ENCODE peak calls at places on chromosome 10, in ten cellular contexts. One of them, this sample, is unnamed.
A peak's percentile ranks its signal among the peaks of the same experiment; 100 is the strongest.

GRCh38 chr10:110540038-110540437 is 27.5 kb upstream of the SMC3 start:
- DNase-seq in tibial nerve: no peak
- DNase-seq in PC-9: no peak
- DNase-seq in PC-3: no peak
- DNase-seq in A549: no peak
- DNase-seq in esophagus squamous epithelium: no peak
- DNase-seq in right atrium auricular region: no peak
- DNase-seq in sigmoid colon: no peak
- DNase-seq in GM23338: no peak
- DNase-seq in left ventricle myocardium inferior: no peak
- DNase-seq in this sample: no peak

GRCh38 chr10:13420532-13421307 is 72.6 kb upstream of the SEPHS1 start:
- DNase-seq in tibial nerve: no peak
- DNase-seq in PC-9: no peak
- DNase-seq in PC-3: no peak
- DNase-seq in A549: no peak
- DNase-seq in esophagus squamous epithelium: no peak
- DNase-seq in right atrium auricular region: no peak
- DNase-seq in sigmoid colon: no peak
- DNase-seq in GM23338: no peak
- DNase-seq in left ventricle myocardium inferior: no peak
- DNase-seq in this sample: no peak

GRCh38 chr10:24826022-24826421 is 102.3 kb upstream of the ARHGAP21 start:
- DNase-seq in tibial nerve: no peak
- DNase-seq in PC-9: no peak
- DNase-seq in PC-3: peak; percentile 48
- DNase-seq in A549: no peak
- DNase-seq in esophagus squamous epithelium: no peak
- DNase-seq in right atrium auricular region: no peak
- DNase-seq in sigmoid colon: no peak
- DNase-seq in GM23338: no peak
- DNase-seq in left ventricle myocardium inferior: no peak
- DNase-seq in this sample: no peak

GRCh38 chr10:71731791-71732190 is 12.2 kb upstream of the C10orf105 start:
- DNase-seq in tibial nerve: no peak
- DNase-seq in PC-9: no peak
- DNase-seq in PC-3: no peak
- DNase-seq in A549: no peak
- DNase-seq in esophagus squamous epithelium: no peak
- DNase-seq in right atrium auricular region: no peak
- DNase-seq in sigmoid colon: no peak
- DNase-seq in GM23338: no peak
- DNase-seq in left ventricle myocardium inferior: no peak
- DNase-seq in this sample: no peak

GRCh38 chr10:103836776-103837344 is 18.5 kb downstream of the SH3PXD2A start:
- DNase-seq in tibial nerve: no peak
- DNase-seq in PC-9: no peak
- DNase-seq in PC-3: no peak
- DNase-seq in A549: no peak
- DNase-seq in esophagus squamous epithelium: no peak
- DNase-seq in right atrium auricular region: no peak
- DNase-seq in sigmoid colon: peak; percentile 17
- DNase-seq in GM23338: no peak
- DNase-seq in left ventricle myocardium inferior: no peak
- DNase-seq in this sample: peak; percentile 45

GRCh38 chr10:100825325-100825875 is 80.0 kb downstream of the PAX2 start:
- DNase-seq in tibial nerve: no peak
- DNase-seq in PC-9: no peak
- DNase-seq in PC-3: no peak
- DNase-seq in A549: no peak
- DNase-seq in esophagus squamous epithelium: no peak
- DNase-seq in right atrium auricular region: no peak
- DNase-seq in sigmoid colon: peak; percentile 35
- DNase-seq in GM23338: no peak
- DNase-seq in left ventricle myocardium inferior: no peak
- DNase-seq in this sample: no peak

GRCh38 chr10:33655165-33655815 is 320.8 kb upstream of the NRP1 start:
- DNase-seq in tibial nerve: no peak
- DNase-seq in PC-9: no peak
- DNase-seq in PC-3: no peak
- DNase-seq in A549: no peak
- DNase-seq in esophagus squamous epithelium: no peak
- DNase-seq in right atrium auricular region: no peak
- DNase-seq in sigmoid colon: no peak
- DNase-seq in GM23338: no peak
- DNase-seq in left ventricle myocardium inferior: no peak
- DNase-seq in this sample: no peak

GRCh38 chr10:77702166-77702565 is 64.6 kb upstream of the KCNMA1 start:
- DNase-seq in tibial nerve: no peak
- DNase-seq in PC-9: no peak
- DNase-seq in PC-3: peak; percentile 100
- DNase-seq in A549: no peak
- DNase-seq in esophagus squamous epithelium: no peak
- DNase-seq in right atrium auricular region: no peak
- DNase-seq in sigmoid colon: no peak
- DNase-seq in GM23338: no peak
- DNase-seq in left ventricle myocardium inferior: no peak
- DNase-seq in this sample: no peak

GRCh38 chr10:113552014-113552413 is 839 bp upstream of the HABP2 start:
- DNase-seq in tibial nerve: no peak
- DNase-seq in PC-9: no peak
- DNase-seq in PC-3: peak; percentile 64
- DNase-seq in A549: no peak
- DNase-seq in esophagus squamous epithelium: no peak
- DNase-seq in right atrium auricular region: no peak
- DNase-seq in sigmoid colon: no peak
- DNase-seq in GM23338: no peak
- DNase-seq in left ventricle myocardium inferior: no peak
- DNase-seq in this sample: no peak

GRCh38 chr10:31490858-31491504 is 172.0 kb downstream of the ZEB1 start:
- DNase-seq in tibial nerve: no peak
- DNase-seq in PC-9: peak; percentile 19
- DNase-seq in PC-3: peak; percentile 67
- DNase-seq in A549: no peak
- DNase-seq in esophagus squamous epithelium: no peak
- DNase-seq in right atrium auricular region: no peak
- DNase-seq in sigmoid colon: no peak
- DNase-seq in GM23338: peak; percentile 80
- DNase-seq in left ventricle myocardium inferior: no peak
- DNase-seq in this sample: no peak

GRCh38 chr10:13871698-13872280 is 285.0 kb downstream of the PRPF18 start:
- DNase-seq in tibial nerve: no peak
- DNase-seq in PC-9: no peak
- DNase-seq in PC-3: no peak
- DNase-seq in A549: no peak
- DNase-seq in esophagus squamous epithelium: no peak
- DNase-seq in right atrium auricular region: no peak
- DNase-seq in sigmoid colon: no peak
- DNase-seq in GM23338: no peak
- DNase-seq in left ventricle myocardium inferior: no peak
- DNase-seq in this sample: no peak

GRCh38 chr10:76944678-76945077 is 692.9 kb downstream of the KCNMA1 start:
- DNase-seq in tibial nerve: no peak
- DNase-seq in PC-9: no peak
- DNase-seq in PC-3: no peak
- DNase-seq in A549: no peak
- DNase-seq in esophagus squamous epithelium: no peak
- DNase-seq in right atrium auricular region: no peak
- DNase-seq in sigmoid colon: no peak
- DNase-seq in GM23338: no peak
- DNase-seq in left ventricle myocardium inferior: no peak
- DNase-seq in this sample: no peak

GRCh38 chr10:104043185-104043830 is 42.4 kb downstream of the COL17A1 start:
- DNase-seq in tibial nerve: no peak
- DNase-seq in PC-9: no peak
- DNase-seq in PC-3: no peak
- DNase-seq in A549: no peak
- DNase-seq in esophagus squamous epithelium: no peak
- DNase-seq in right atrium auricular region: peak; percentile 44
- DNase-seq in sigmoid colon: no peak
- DNase-seq in GM23338: no peak
- DNase-seq in left ventricle myocardium inferior: no peak
- DNase-seq in this sample: no peak

GRCh38 chr10:99661370-99661749 is 2.1 kb downstream of the ENTPD7 start:
- DNase-seq in tibial nerve: no peak
- DNase-seq in PC-9: peak; percentile 9
- DNase-seq in PC-3: peak; percentile 89
- DNase-seq in A549: peak; percentile 37
- DNase-seq in esophagus squamous epithelium: no peak
- DNase-seq in right atrium auricular region: no peak
- DNase-seq in sigmoid colon: no peak
- DNase-seq in GM23338: no peak
- DNase-seq in left ventricle myocardium inferior: no peak
- DNase-seq in this sample: no peak

GRCh38 chr10:52314007-52314821 is at the start of gene DKK1:
- DNase-seq in tibial nerve: peak; percentile 37
- DNase-seq in PC-9: peak; percentile 93
- DNase-seq in PC-3: peak; percentile 100
- DNase-seq in A549: peak; percentile 93
- DNase-seq in esophagus squamous epithelium: no peak
- DNase-seq in right atrium auricular region: peak; percentile 62
- DNase-seq in sigmoid colon: peak; percentile 69
- DNase-seq in GM23338: peak; percentile 91
- DNase-seq in left ventricle myocardium inferior: peak; percentile 41
- DNase-seq in this sample: peak; percentile 28
- TF ChIP-seq CTCF in tibial nerve: peak; percentile 57
- TF ChIP-seq CTCF in PC-9: peak; percentile 99
- TF ChIP-seq CTCF in PC-3: peak; percentile 100
- TF ChIP-seq CTCF in A549: peak; percentile 95
- TF ChIP-seq CTCF in esophagus squamous epithelium: peak; percentile 63
- TF ChIP-seq CTCF in right atrium auricular region: peak; percentile 71
- TF ChIP-seq CTCF in sigmoid colon: peak; percentile 52
- TF ChIP-seq CTCF in GM23338: peak; percentile 85
- TF ChIP-seq CTCF in left ventricle myocardium inferior: peak; percentile 69
- TF ChIP-seq CTCF in this sample: peak; percentile 60

GRCh38 chr10:60283397-60283796 is 106.3 kb downstream of the ANK3 start:
- DNase-seq in tibial nerve: no peak
- DNase-seq in PC-9: no peak
- DNase-seq in PC-3: peak; percentile 97
- DNase-seq in A549: no peak
- DNase-seq in esophagus squamous epithelium: no peak
- DNase-seq in right atrium auricular region: no peak
- DNase-seq in sigmoid colon: no peak
- DNase-seq in GM23338: no peak
- DNase-seq in left ventricle myocardium inferior: no peak
- DNase-seq in this sample: no peak
- H3K4me3 ChIP-seq in tibial nerve: no peak overlapping the region
- H3K4me3 ChIP-seq in PC-9: peak overlapping the region; percentile 13
- H3K4me3 ChIP-seq in PC-3: peak overlapping the region; percentile 55
- H3K4me3 ChIP-seq in A549: peak overlapping the region; percentile 23
- H3K4me3 ChIP-seq in esophagus squamous epithelium: no peak overlapping the region
- H3K4me3 ChIP-seq in right atrium auricular region: no peak overlapping the region
- H3K4me3 ChIP-seq in sigmoid colon: no peak overlapping the region
- H3K4me3 ChIP-seq in GM23338: no peak overlapping the region
- H3K4me3 ChIP-seq in left ventricle myocardium inferior: no peak overlapping the region
- H3K4me3 ChIP-seq in this sample: no peak overlapping the region

GRCh38 chr10:26844381-26844780 is 16.4 kb downstream of the ABI1 start:
- DNase-seq in tibial nerve: no peak
- DNase-seq in PC-9: no peak
- DNase-seq in PC-3: no peak
- DNase-seq in A549: no peak
- DNase-seq in esophagus squamous epithelium: no peak
- DNase-seq in right atrium auricular region: no peak
- DNase-seq in sigmoid colon: no peak
- DNase-seq in GM23338: no peak
- DNase-seq in left ventricle myocardium inferior: no peak
- DNase-seq in this sample: no peak

GRCh38 chr10:26839966-26840627 is 20.7 kb downstream of the ABI1 start:
- DNase-seq in tibial nerve: no peak
- DNase-seq in PC-9: no peak
- DNase-seq in PC-3: no peak
- DNase-seq in A549: no peak
- DNase-seq in esophagus squamous epithelium: no peak
- DNase-seq in right atrium auricular region: no peak
- DNase-seq in sigmoid colon: no peak
- DNase-seq in GM23338: peak; percentile 49
- DNase-seq in left ventricle myocardium inferior: no peak
- DNase-seq in this sample: no peak

GRCh38 chr10:26843736-26844135 is 17.0 kb downstream of the ABI1 start:
- DNase-seq in tibial nerve: no peak
- DNase-seq in PC-9: no peak
- DNase-seq in PC-3: no peak
- DNase-seq in A549: no peak
- DNase-seq in esophagus squamous epithelium: no peak
- DNase-seq in right atrium auricular region: no peak
- DNase-seq in sigmoid colon: no peak
- DNase-seq in GM23338: no peak
- DNase-seq in left ventricle myocardium inferior: no peak
- DNase-seq in this sample: no peak

GRCh38 chr10:26841733-26842317 is 18.9 kb downstream of the ABI1 start:
- DNase-seq in tibial nerve: no peak
- DNase-seq in PC-9: no peak
- DNase-seq in PC-3: no peak
- DNase-seq in A549: no peak
- DNase-seq in esophagus squamous epithelium: no peak
- DNase-seq in right atrium auricular region: no peak
- DNase-seq in sigmoid colon: no peak
- DNase-seq in GM23338: no peak
- DNase-seq in left ventricle myocardium inferior: no peak
- DNase-seq in this sample: no peak

DNA sequence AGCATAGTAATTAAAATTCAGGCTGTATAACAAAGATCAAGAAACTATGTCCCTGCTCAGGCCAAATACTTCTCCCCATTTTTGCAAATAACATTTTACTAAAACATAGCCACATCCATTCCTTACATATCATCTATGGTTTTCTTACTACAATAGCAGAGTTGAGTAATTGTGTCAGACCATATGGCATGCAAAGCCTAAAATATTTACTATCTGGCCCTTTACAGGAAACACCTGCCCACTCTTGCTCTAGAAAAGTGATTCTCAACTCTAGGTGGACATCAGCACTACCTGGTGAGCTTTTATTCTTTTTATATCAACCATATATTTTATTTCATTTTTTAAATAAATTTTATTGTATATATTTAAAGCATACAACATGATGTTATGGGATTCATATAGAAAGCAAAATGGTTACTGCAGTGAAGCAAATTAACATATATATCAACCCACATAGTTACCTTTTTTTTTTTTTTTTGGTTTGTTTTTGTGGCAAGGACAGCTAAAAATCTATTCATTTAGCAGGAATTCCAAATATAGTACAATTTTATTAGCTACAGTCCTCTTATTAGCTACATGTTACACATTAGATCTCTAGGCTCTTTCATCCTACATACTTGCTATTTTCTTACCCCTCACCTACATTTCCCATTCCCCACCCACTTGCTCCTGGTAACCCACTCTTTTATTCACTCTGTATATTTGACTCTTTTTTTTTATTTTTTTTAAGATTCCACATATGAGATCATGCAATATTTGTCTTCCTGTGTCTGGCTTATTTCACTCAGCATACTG is 19.6 kb downstream of the ABI1 start:
- DNase-seq in tibial nerve: no peak
- DNase-seq in PC-9: no peak
- DNase-seq in PC-3: no peak
- DNase-seq in A549: no peak
- DNase-seq in esophagus squamous epithelium: no peak
- DNase-seq in right atrium auricular region: no peak
- DNase-seq in sigmoid colon: no peak
- DNase-seq in GM23338: no peak
- DNase-seq in left ventricle myocardium inferior: no peak
- DNase-seq in this sample: no peak
- H3K4me1 ChIP-seq in tibial nerve: peaks cover 3% of the 10 kb centered on the region
- H3K4me1 ChIP-seq in PC-9: no peaks in the 10 kb centered on the region
- H3K4me1 ChIP-seq in PC-3: peaks cover 5% of the 10 kb centered on the region
- H3K4me1 ChIP-seq in A549: no peaks in the 10 kb centered on the region
- H3K4me1 ChIP-seq in esophagus squamous epithelium: peaks cover 6% of the 10 kb centered on the region
- H3K4me1 ChIP-seq in right atrium auricular region: no peaks in the 10 kb centered on the region
- H3K4me1 ChIP-seq in sigmoid colon: peaks cover 8% of the 10 kb centered on the region
- H3K4me1 ChIP-seq in GM23338: peaks cover 16% of the 10 kb centered on the region
- H3K4me1 ChIP-seq in left ventricle myocardium inferior: peaks cover 52% of the 10 kb centered on the region
- H3K4me1 ChIP-seq in this sample: no peaks in the 10 kb centered on the region

GRCh38 chr10:54415483-54415882 is 385.5 kb downstream of the PCDH15 start:
- DNase-seq in tibial nerve: no peak
- DNase-seq in PC-9: no peak
- DNase-seq in PC-3: peak; percentile 36
- DNase-seq in A549: no peak
- DNase-seq in esophagus squamous epithelium: no peak
- DNase-seq in right atrium auricular region: no peak
- DNase-seq in sigmoid colon: no peak
- DNase-seq in GM23338: no peak
- DNase-seq in left ventricle myocardium inferior: no peak
- DNase-seq in this sample: no peak
- TF ChIP-seq CTCF in tibial nerve: no peak
- TF ChIP-seq CTCF in PC-9: no peak
- TF ChIP-seq CTCF in PC-3: peak; percentile 55
- TF ChIP-seq CTCF in A549: no peak
- TF ChIP-seq CTCF in esophagus squamous epithelium: no peak
- TF ChIP-seq CTCF in right atrium auricular region: no peak
- TF ChIP-seq CTCF in sigmoid colon: no peak
- TF ChIP-seq CTCF in GM23338: no peak
- TF ChIP-seq CTCF in left ventricle myocardium inferior: no peak
- TF ChIP-seq CTCF in this sample: no peak